ENCODE peak calls at places on chromosomes 3 and 15, in four cellular contexts. One of them, this sample, is unnamed. For H3K36me3, the result is how much of the 10 kb centered on the place peaks cover.

GRCh38 chr15:60683156-60683555 is 204.2 kb upstream of the ICE2 start:
- DNase-seq in right lobe of liver: no peak
- DNase-seq in ovary: no peak
- DNase-seq in heart left ventricle: no peak
- DNase-seq in this sample: no peak

GRCh38 chr3:72458365-72458764 is 389.9 kb downstream of the SHQ1 start:
- DNase-seq in right lobe of liver: no peak
- DNase-seq in ovary: no peak
- DNase-seq in heart left ventricle: no peak
- DNase-seq in this sample: no peak

GRCh38 chr15:88215249-88215648 is 41.3 kb downstream of the NTRK3 start:
- DNase-seq in right lobe of liver: no peak
- DNase-seq in ovary: no peak
- DNase-seq in heart left ventricle: no peak
- DNase-seq in this sample: no peak

GRCh38 chr3:34947849-34948248 is 691.5 kb upstream of the ARPP21 start:
- DNase-seq in right lobe of liver: no peak
- DNase-seq in ovary: no peak
- DNase-seq in heart left ventricle: no peak
- DNase-seq in this sample: no peak

GRCh38 chr3:95097493-95097892 is 1034.6 kb downstream of the NSUN3 start:
- DNase-seq in right lobe of liver: no peak
- DNase-seq in ovary: no peak
- DNase-seq in heart left ventricle: no peak
- DNase-seq in this sample: no peak

GRCh38 chr15:42329161-42329560 is 30.1 kb upstream of the CAPN3 start:
- DNase-seq in right lobe of liver: no peak
- DNase-seq in ovary: no peak
- DNase-seq in heart left ventricle: no peak
- DNase-seq in this sample: no peak

GRCh38 chr3:154598166-154598565 is 168.2 kb upstream of the GPR149 start:
- DNase-seq in right lobe of liver: no peak
- DNase-seq in ovary: no peak
- DNase-seq in heart left ventricle: no peak
- DNase-seq in this sample: no peak

GRCh38 chr3:195893516-195893915 is 14.8 kb downstream of the TNK2 start:
- DNase-seq in right lobe of liver: no peak
- DNase-seq in ovary: no peak
- DNase-seq in heart left ventricle: no peak
- DNase-seq in this sample: no peak

GRCh38 chr3:100335137-100335833 is 728 bp downstream of the NIT2 start:
- DNase-seq in right lobe of liver: peak
- DNase-seq in ovary: peak
- DNase-seq in heart left ventricle: peak
- DNase-seq in this sample: peak

GRCh38 chr3:37266809-37267208 is 92.4 kb upstream of the LRRFIP2 start:
- DNase-seq in right lobe of liver: no peak
- DNase-seq in ovary: no peak
- DNase-seq in heart left ventricle: no peak
- DNase-seq in this sample: no peak

GRCh38 chr15:63803106-63803886 is 30.5 kb downstream of the HERC1 start:
- DNase-seq in right lobe of liver: no peak
- DNase-seq in ovary: no peak
- DNase-seq in heart left ventricle: no peak
- DNase-seq in this sample: no peak

GRCh38 chr15:96333194-96334016 is 2.9 kb downstream of the NR2F2 start:
- DNase-seq in right lobe of liver: peak
- DNase-seq in ovary: peak
- DNase-seq in heart left ventricle: no peak
- DNase-seq in this sample: no peak

GRCh38 chr3:30347679-30348216 is 258.7 kb upstream of the TGFBR2 start:
- DNase-seq in right lobe of liver: no peak
- DNase-seq in ovary: no peak
- DNase-seq in heart left ventricle: no peak
- DNase-seq in this sample: no peak

GRCh38 chr15:75389791-75390382 is 21.5 kb upstream of the MAN2C1 start:
- DNase-seq in right lobe of liver: no peak
- DNase-seq in ovary: no peak
- DNase-seq in heart left ventricle: no peak
- DNase-seq in this sample: no peak

GRCh38 chr3:139491027-139491700 is 14.8 kb upstream of the RBP2 start:
- DNase-seq in right lobe of liver: no peak
- DNase-seq in ovary: no peak
- DNase-seq in heart left ventricle: peak
- DNase-seq in this sample: no peak

GRCh38 chr3:114861666-114862065 is 285.4 kb downstream of the ZBTB20 start:
- DNase-seq in right lobe of liver: no peak
- DNase-seq in ovary: no peak
- DNase-seq in heart left ventricle: no peak
- DNase-seq in this sample: no peak

GRCh38 chr15:74789741-74790079 is 7.8 kb downstream of the CSK start:
- DNase-seq in right lobe of liver: no peak
- DNase-seq in ovary: no peak
- DNase-seq in heart left ventricle: no peak
- DNase-seq in this sample: no peak

GRCh38 chr3:108006901-108007331 is 83.9 kb downstream of the CD47 start:
- DNase-seq in right lobe of liver: no peak
- DNase-seq in ovary: no peak
- DNase-seq in heart left ventricle: no peak
- DNase-seq in this sample: no peak

GRCh38 chr3:55609230-55610100 is 122.4 kb upstream of the WNT5A start:
- DNase-seq in right lobe of liver: no peak
- DNase-seq in ovary: no peak
- DNase-seq in heart left ventricle: no peak
- DNase-seq in this sample: no peak

GRCh38 chr15:57334257-57334656 is 42.0 kb upstream of the CGNL1 start:
- DNase-seq in right lobe of liver: no peak
- DNase-seq in ovary: no peak
- DNase-seq in heart left ventricle: peak
- DNase-seq in this sample: no peak

GRCh38 chr3:71066356-71066755 is 517.2 kb downstream of the FOXP1 start:
- DNase-seq in right lobe of liver: peak
- DNase-seq in ovary: peak
- DNase-seq in heart left ventricle: no peak
- DNase-seq in this sample: no peak

GRCh38 chr3:4834403-4834866 is 144.8 kb upstream of the BHLHE40 start:
- DNase-seq in right lobe of liver: no peak
- DNase-seq in ovary: no peak
- DNase-seq in heart left ventricle: no peak
- DNase-seq in this sample: peak

GRCh38 chr3:87503901-87504498 is 227.6 kb upstream of the POU1F1 start:
- DNase-seq in right lobe of liver: no peak
- DNase-seq in ovary: no peak
- DNase-seq in heart left ventricle: no peak
- DNase-seq in this sample: no peak

GRCh38 chr3:71478568-71478967 is 105.0 kb downstream of the FOXP1 start:
- DNase-seq in right lobe of liver: no peak
- DNase-seq in ovary: no peak
- DNase-seq in heart left ventricle: no peak
- DNase-seq in this sample: no peak

GRCh38 chr15:33292718-33293307 is 18.0 kb upstream of the RYR3 start:
- DNase-seq in right lobe of liver: peak
- DNase-seq in ovary: peak
- DNase-seq in heart left ventricle: peak
- DNase-seq in this sample: no peak

GRCh38 chr3:42025388-42026138 is 63.7 kb upstream of the ULK4 start:
- DNase-seq in right lobe of liver: peak
- DNase-seq in ovary: peak
- DNase-seq in heart left ventricle: peak
- DNase-seq in this sample: peak

GRCh38 chr3:87228316-87228715 is 1.2 kb downstream of the CHMP2B start:
- DNase-seq in right lobe of liver: no peak
- DNase-seq in ovary: no peak
- DNase-seq in heart left ventricle: no peak
- DNase-seq in this sample: no peak

GRCh38 chr15:89647191-89647851 is 7.9 kb downstream of the KIF7 start:
- DNase-seq in right lobe of liver: peak
- DNase-seq in ovary: peak
- DNase-seq in heart left ventricle: peak
- DNase-seq in this sample: peak

GRCh38 chr3:148955544-148956346 is 35.6 kb upstream of the GYG1 start:
- DNase-seq in right lobe of liver: no peak
- DNase-seq in ovary: peak
- DNase-seq in heart left ventricle: no peak
- DNase-seq in this sample: peak

GRCh38 chr3:72301779-72302178 is 516.8 kb upstream of the PROK2 start:
- DNase-seq in right lobe of liver: peak
- DNase-seq in ovary: no peak
- DNase-seq in heart left ventricle: no peak
- DNase-seq in this sample: peak

GRCh38 chr3:73399106-73399505 is 225.6 kb downstream of the PDZRN3 start:
- DNase-seq in right lobe of liver: no peak
- DNase-seq in ovary: no peak
- DNase-seq in heart left ventricle: no peak
- DNase-seq in this sample: no peak

GRCh38 chr3:115494826-115495225 is 128.5 kb upstream of the GAP43 start:
- DNase-seq in right lobe of liver: no peak
- DNase-seq in ovary: no peak
- DNase-seq in heart left ventricle: no peak
- DNase-seq in this sample: no peak

GRCh38 chr3:172056416-172056815 is 17.0 kb downstream of the FNDC3B start:
- DNase-seq in right lobe of liver: no peak
- DNase-seq in ovary: no peak
- DNase-seq in heart left ventricle: no peak
- DNase-seq in this sample: no peak

GRCh38 chr3:71585891-71586809 is 2.6 kb upstream of the FOXP1 start:
- DNase-seq in right lobe of liver: no peak
- DNase-seq in ovary: no peak
- DNase-seq in heart left ventricle: no peak
- DNase-seq in this sample: no peak

GRCh38 chr3:179100652-179101051 is 29.0 kb upstream of the ZMAT3 start:
- DNase-seq in right lobe of liver: no peak
- DNase-seq in ovary: no peak
- DNase-seq in heart left ventricle: no peak
- DNase-seq in this sample: no peak

GRCh38 chr3:183447206-183448001 is 19.0 kb upstream of the MCF2L2 start:
- DNase-seq in right lobe of liver: peak
- DNase-seq in ovary: peak
- DNase-seq in heart left ventricle: peak
- DNase-seq in this sample: peak
- TF ChIP-seq POLR2A in right lobe of liver: peak
- TF ChIP-seq POLR2A in ovary: no peak
- TF ChIP-seq POLR2A in heart left ventricle: peak
- TF ChIP-seq POLR2A in this sample: peak

DNA sequence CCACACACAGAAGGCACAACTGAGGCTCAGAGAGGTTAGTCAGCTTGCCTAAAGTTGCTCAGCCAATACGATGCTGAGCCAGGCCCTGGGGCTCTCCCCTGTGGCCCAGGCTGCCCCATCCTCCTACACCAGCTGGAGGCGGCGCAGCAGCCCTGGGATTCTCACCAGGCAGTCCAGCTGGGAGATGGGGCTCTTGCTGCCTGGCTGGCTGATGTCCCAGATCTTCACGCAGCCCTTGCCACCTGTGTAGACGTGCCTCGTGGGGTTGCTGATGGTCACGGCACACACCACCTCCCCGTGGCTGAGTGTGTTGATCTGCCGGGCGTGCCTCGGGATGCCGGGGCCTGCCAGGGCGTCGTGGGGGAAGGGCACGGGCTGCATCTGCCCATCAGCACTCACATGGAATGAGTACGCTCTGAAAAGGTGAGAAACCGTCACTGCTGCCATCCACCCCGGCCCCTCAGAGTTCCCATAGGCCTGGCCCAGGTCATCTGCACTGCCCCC is 42.8 kb downstream of the TLE3 start:
- DNase-seq in right lobe of liver: no peak
- DNase-seq in ovary: peak
- DNase-seq in heart left ventricle: peak
- DNase-seq in this sample: peak
- H3K36me3 ChIP-seq in right lobe of liver: half or more
- H3K36me3 ChIP-seq in ovary: under half
- H3K36me3 ChIP-seq in heart left ventricle: half or more
- H3K36me3 ChIP-seq in this sample: half or more

DNA sequence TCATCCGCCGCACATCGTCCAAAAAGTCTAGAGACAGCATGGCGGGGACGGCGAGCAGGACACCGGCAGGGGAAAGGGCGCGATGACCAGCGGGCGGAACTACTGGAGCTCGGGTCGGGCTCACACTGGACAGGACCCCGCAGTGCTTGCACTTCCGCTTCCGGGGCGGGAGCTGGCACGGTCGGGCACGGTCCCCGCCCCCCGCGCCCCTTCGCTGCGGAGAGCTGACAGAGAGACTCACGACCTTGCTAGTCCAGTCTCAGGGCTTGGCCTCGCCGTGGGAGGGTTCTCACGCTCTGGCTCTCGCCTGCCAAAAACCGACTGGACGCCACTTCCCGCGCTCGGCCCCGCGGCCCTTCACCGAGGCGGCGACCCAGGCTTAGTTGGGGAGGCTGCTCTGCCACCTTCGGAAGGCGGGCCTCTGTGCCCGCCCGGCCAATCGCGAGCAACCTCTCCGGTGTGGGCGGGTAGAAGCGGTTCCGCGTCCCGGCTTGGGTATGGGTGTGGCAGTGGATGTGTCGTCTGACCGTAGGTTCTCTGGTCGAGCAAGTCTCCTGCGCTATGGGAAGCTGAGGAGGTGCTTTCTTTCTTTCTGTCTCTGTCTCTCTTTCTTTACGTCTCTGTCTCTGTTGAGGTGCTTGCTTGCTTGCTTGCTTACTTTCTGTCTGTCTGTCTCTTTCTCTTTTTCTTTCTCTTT is at the start of gene SEC11A:
- DNase-seq in right lobe of liver: peak
- DNase-seq in ovary: peak
- DNase-seq in heart left ventricle: peak
- DNase-seq in this sample: peak
- TF ChIP-seq POLR2A in right lobe of liver: peak
- TF ChIP-seq POLR2A in ovary: peak
- TF ChIP-seq POLR2A in heart left ventricle: peak
- TF ChIP-seq POLR2A in this sample: peak

GRCh38 chr3:46900007-46900292 is 22.4 kb downstream of the PTH1R start:
- DNase-seq in right lobe of liver: no peak
- DNase-seq in ovary: no peak
- DNase-seq in heart left ventricle: no peak
- DNase-seq in this sample: no peak
- H3K36me3 ChIP-seq in right lobe of liver: under half
- H3K36me3 ChIP-seq in ovary: under half
- H3K36me3 ChIP-seq in heart left ventricle: under half
- H3K36me3 ChIP-seq in this sample: under half